ENCODE peak calls at places on chromosomes 7 and 10, in seven cellular contexts. One of them, this sample, is unnamed.

GRCh38 chr10:97499561-97500296 is 1.0 kb downstream of the UBTD1 start:
- DNase-seq in A549: peak
- DNase-seq in Calu3: peak
- DNase-seq in neural crest cell: peak
- DNase-seq in HT1080: peak
- DNase-seq in stimulated activated CD8-positive, alpha-beta memory T cell treated with anti-CD3 and anti-CD28 coated beads, Interleukin-2, amount 100 ng/mL, for 48 hours: peak
- DNase-seq in esophagus muscularis mucosa: peak
- DNase-seq in this sample: peak

GRCh38 chr7:155851892-155852291 is 39.6 kb upstream of the SHH start:
- DNase-seq in HT1080: no peak
- DNase-seq in Calu3: no peak
- DNase-seq in A549: no peak
- DNase-seq in stimulated activated CD8-positive, alpha-beta memory T cell treated with anti-CD3 and anti-CD28 coated beads, Interleukin-2, amount 100 ng/mL, for 48 hours: no peak
- DNase-seq in neural crest cell: no peak
- DNase-seq in esophagus muscularis mucosa: peak
- DNase-seq in this sample: no peak

GRCh38 chr10:33600381-33600780 is 265.9 kb upstream of the NRP1 start:
- DNase-seq in neural crest cell: no peak
- DNase-seq in HT1080: peak
- DNase-seq in Calu3: peak
- DNase-seq in A549: no peak
- DNase-seq in stimulated activated CD8-positive, alpha-beta memory T cell treated with anti-CD3 and anti-CD28 coated beads, Interleukin-2, amount 100 ng/mL, for 48 hours: no peak
- DNase-seq in esophagus muscularis mucosa: no peak
- DNase-seq in this sample: no peak

GRCh38 chr7:82562716-82563404 is 119.3 kb upstream of the CACNA2D1 start:
- DNase-seq in stimulated activated CD8-positive, alpha-beta memory T cell treated with anti-CD3 and anti-CD28 coated beads, Interleukin-2, amount 100 ng/mL, for 48 hours: no peak
- DNase-seq in A549: no peak
- DNase-seq in Calu3: no peak
- DNase-seq in HT1080: peak
- DNase-seq in esophagus muscularis mucosa: no peak
- DNase-seq in neural crest cell: no peak
- DNase-seq in this sample: no peak

GRCh38 chr10:70433581-70434280 is 7.8 kb downstream of the NODAL start:
- DNase-seq in esophagus muscularis mucosa: no peak
- DNase-seq in neural crest cell: no peak
- DNase-seq in A549: no peak
- DNase-seq in HT1080: no peak
- DNase-seq in Calu3: no peak
- DNase-seq in stimulated activated CD8-positive, alpha-beta memory T cell treated with anti-CD3 and anti-CD28 coated beads, Interleukin-2, amount 100 ng/mL, for 48 hours: no peak
- DNase-seq in this sample: no peak

GRCh38 chr10:71998119-71998839 is 34.1 kb downstream of the CHST3 start:
- DNase-seq in A549: no peak
- DNase-seq in HT1080: no peak
- DNase-seq in esophagus muscularis mucosa: no peak
- DNase-seq in neural crest cell: no peak
- DNase-seq in stimulated activated CD8-positive, alpha-beta memory T cell treated with anti-CD3 and anti-CD28 coated beads, Interleukin-2, amount 100 ng/mL, for 48 hours: no peak
- DNase-seq in Calu3: no peak
- DNase-seq in this sample: peak

GRCh38 chr7:27482219-27482618 is 180.5 kb downstream of the HIBADH start:
- DNase-seq in HT1080: no peak
- DNase-seq in A549: no peak
- DNase-seq in Calu3: no peak
- DNase-seq in esophagus muscularis mucosa: no peak
- DNase-seq in stimulated activated CD8-positive, alpha-beta memory T cell treated with anti-CD3 and anti-CD28 coated beads, Interleukin-2, amount 100 ng/mL, for 48 hours: no peak
- DNase-seq in neural crest cell: no peak
- DNase-seq in this sample: no peak

GRCh38 chr7:64045301-64046040 is at the start of gene ZNF727:
- DNase-seq in neural crest cell: no peak
- DNase-seq in A549: no peak
- DNase-seq in esophagus muscularis mucosa: no peak
- DNase-seq in HT1080: no peak
- DNase-seq in stimulated activated CD8-positive, alpha-beta memory T cell treated with anti-CD3 and anti-CD28 coated beads, Interleukin-2, amount 100 ng/mL, for 48 hours: no peak
- DNase-seq in Calu3: no peak
- DNase-seq in this sample: peak

GRCh38 chr10:25902002-25902401 is 32.0 kb upstream of the MYO3A start:
- DNase-seq in esophagus muscularis mucosa: no peak
- DNase-seq in Calu3: no peak
- DNase-seq in A549: no peak
- DNase-seq in HT1080: no peak
- DNase-seq in neural crest cell: no peak
- DNase-seq in stimulated activated CD8-positive, alpha-beta memory T cell treated with anti-CD3 and anti-CD28 coated beads, Interleukin-2, amount 100 ng/mL, for 48 hours: no peak
- DNase-seq in this sample: no peak

GRCh38 chr10:72315611-72316385 is 38.9 kb downstream of the DNAJB12 start:
- DNase-seq in HT1080: peak
- DNase-seq in A549: no peak
- DNase-seq in Calu3: peak
- DNase-seq in neural crest cell: no peak
- DNase-seq in esophagus muscularis mucosa: no peak
- DNase-seq in stimulated activated CD8-positive, alpha-beta memory T cell treated with anti-CD3 and anti-CD28 coated beads, Interleukin-2, amount 100 ng/mL, for 48 hours: no peak
- DNase-seq in this sample: peak

GRCh38 chr10:51667992-51668689 is 31.3 kb downstream of the CSTF2T start:
- DNase-seq in esophagus muscularis mucosa: no peak
- DNase-seq in Calu3: no peak
- DNase-seq in A549: no peak
- DNase-seq in HT1080: peak
- DNase-seq in neural crest cell: no peak
- DNase-seq in stimulated activated CD8-positive, alpha-beta memory T cell treated with anti-CD3 and anti-CD28 coated beads, Interleukin-2, amount 100 ng/mL, for 48 hours: no peak
- DNase-seq in this sample: no peak

GRCh38 chr10:79384773-79385391 is 37.6 kb downstream of the PPIF start:
- DNase-seq in esophagus muscularis mucosa: peak
- DNase-seq in neural crest cell: peak
- DNase-seq in A549: no peak
- DNase-seq in Calu3: no peak
- DNase-seq in stimulated activated CD8-positive, alpha-beta memory T cell treated with anti-CD3 and anti-CD28 coated beads, Interleukin-2, amount 100 ng/mL, for 48 hours: no peak
- DNase-seq in HT1080: no peak
- DNase-seq in this sample: no peak

GRCh38 chr7:94089806-94090205 is 85.7 kb upstream of the BET1 start:
- DNase-seq in stimulated activated CD8-positive, alpha-beta memory T cell treated with anti-CD3 and anti-CD28 coated beads, Interleukin-2, amount 100 ng/mL, for 48 hours: no peak
- DNase-seq in A549: no peak
- DNase-seq in Calu3: no peak
- DNase-seq in neural crest cell: no peak
- DNase-seq in HT1080: no peak
- DNase-seq in esophagus muscularis mucosa: no peak
- DNase-seq in this sample: no peak

GRCh38 chr7:12821746-12822145 is 134.3 kb downstream of the ARL4A start:
- DNase-seq in Calu3: no peak
- DNase-seq in neural crest cell: no peak
- DNase-seq in esophagus muscularis mucosa: no peak
- DNase-seq in A549: no peak
- DNase-seq in HT1080: no peak
- DNase-seq in stimulated activated CD8-positive, alpha-beta memory T cell treated with anti-CD3 and anti-CD28 coated beads, Interleukin-2, amount 100 ng/mL, for 48 hours: no peak
- DNase-seq in this sample: no peak

GRCh38 chr7:511476-512145 is 8.0 kb downstream of the PDGFA start:
- DNase-seq in A549: no peak
- DNase-seq in stimulated activated CD8-positive, alpha-beta memory T cell treated with anti-CD3 and anti-CD28 coated beads, Interleukin-2, amount 100 ng/mL, for 48 hours: no peak
- DNase-seq in neural crest cell: no peak
- DNase-seq in HT1080: no peak
- DNase-seq in esophagus muscularis mucosa: no peak
- DNase-seq in Calu3: no peak
- DNase-seq in this sample: no peak

GRCh38 chr10:75404335-75405200 is 3.0 kb upstream of the ZNF503 start:
- DNase-seq in A549: no peak
- DNase-seq in neural crest cell: peak
- DNase-seq in Calu3: peak
- DNase-seq in HT1080: no peak
- DNase-seq in esophagus muscularis mucosa: no peak
- DNase-seq in stimulated activated CD8-positive, alpha-beta memory T cell treated with anti-CD3 and anti-CD28 coated beads, Interleukin-2, amount 100 ng/mL, for 48 hours: no peak
- DNase-seq in this sample: peak

GRCh38 chr10:46525824-46526681 is 30.4 kb downstream of the GPRIN2 start:
- DNase-seq in A549: no peak
- DNase-seq in Calu3: no peak
- DNase-seq in esophagus muscularis mucosa: no peak
- DNase-seq in neural crest cell: no peak
- DNase-seq in HT1080: no peak
- DNase-seq in stimulated activated CD8-positive, alpha-beta memory T cell treated with anti-CD3 and anti-CD28 coated beads, Interleukin-2, amount 100 ng/mL, for 48 hours: no peak
- DNase-seq in this sample: no peak

GRCh38 chr7:70506463-70506862 is 625.5 kb upstream of the GALNT17 start:
- DNase-seq in A549: no peak
- DNase-seq in Calu3: no peak
- DNase-seq in HT1080: peak
- DNase-seq in esophagus muscularis mucosa: no peak
- DNase-seq in stimulated activated CD8-positive, alpha-beta memory T cell treated with anti-CD3 and anti-CD28 coated beads, Interleukin-2, amount 100 ng/mL, for 48 hours: no peak
- DNase-seq in neural crest cell: peak
- DNase-seq in this sample: no peak

GRCh38 chr7:57404343-57404966 is 45.5 kb upstream of the ZNF716 start:
- DNase-seq in neural crest cell: no peak
- DNase-seq in A549: no peak
- DNase-seq in Calu3: no peak
- DNase-seq in stimulated activated CD8-positive, alpha-beta memory T cell treated with anti-CD3 and anti-CD28 coated beads, Interleukin-2, amount 100 ng/mL, for 48 hours: no peak
- DNase-seq in HT1080: no peak
- DNase-seq in esophagus muscularis mucosa: no peak
- DNase-seq in this sample: no peak

GRCh38 chr7:99238558-99239341 is 30.8 kb upstream of the KPNA7 start:
- DNase-seq in stimulated activated CD8-positive, alpha-beta memory T cell treated with anti-CD3 and anti-CD28 coated beads, Interleukin-2, amount 100 ng/mL, for 48 hours: no peak
- DNase-seq in A549: no peak
- DNase-seq in esophagus muscularis mucosa: no peak
- DNase-seq in neural crest cell: no peak
- DNase-seq in HT1080: no peak
- DNase-seq in Calu3: no peak
- DNase-seq in this sample: no peak

GRCh38 chr10:96124230-96125141 is 5.6 kb upstream of the ZNF518A start:
- DNase-seq in A549: peak
- DNase-seq in Calu3: peak
- DNase-seq in HT1080: peak
- DNase-seq in esophagus muscularis mucosa: no peak
- DNase-seq in stimulated activated CD8-positive, alpha-beta memory T cell treated with anti-CD3 and anti-CD28 coated beads, Interleukin-2, amount 100 ng/mL, for 48 hours: no peak
- DNase-seq in neural crest cell: peak
- DNase-seq in this sample: peak

GRCh38 chr7:65554-65953 is 126.8 kb upstream of the FAM20C start:
- DNase-seq in esophagus muscularis mucosa: no peak
- DNase-seq in HT1080: no peak
- DNase-seq in neural crest cell: no peak
- DNase-seq in stimulated activated CD8-positive, alpha-beta memory T cell treated with anti-CD3 and anti-CD28 coated beads, Interleukin-2, amount 100 ng/mL, for 48 hours: no peak
- DNase-seq in Calu3: no peak
- DNase-seq in A549: no peak
- DNase-seq in this sample: peak

GRCh38 chr7:14598978-14599377 is 303.6 kb downstream of the DGKB start:
- DNase-seq in esophagus muscularis mucosa: no peak
- DNase-seq in HT1080: no peak
- DNase-seq in stimulated activated CD8-positive, alpha-beta memory T cell treated with anti-CD3 and anti-CD28 coated beads, Interleukin-2, amount 100 ng/mL, for 48 hours: no peak
- DNase-seq in Calu3: no peak
- DNase-seq in neural crest cell: no peak
- DNase-seq in A549: no peak
- DNase-seq in this sample: no peak

GRCh38 chr7:130941322-130942210 is 207.6 kb upstream of the KLF14 start:
- DNase-seq in A549: peak
- DNase-seq in Calu3: peak
- DNase-seq in HT1080: peak
- DNase-seq in esophagus muscularis mucosa: no peak
- DNase-seq in stimulated activated CD8-positive, alpha-beta memory T cell treated with anti-CD3 and anti-CD28 coated beads, Interleukin-2, amount 100 ng/mL, for 48 hours: no peak
- DNase-seq in neural crest cell: no peak
- DNase-seq in this sample: peak

GRCh38 chr7:100127866-100128601 is 1.3 kb downstream of the MBLAC1 start:
- DNase-seq in Calu3: no peak
- DNase-seq in neural crest cell: peak
- DNase-seq in HT1080: no peak
- DNase-seq in esophagus muscularis mucosa: no peak
- DNase-seq in stimulated activated CD8-positive, alpha-beta memory T cell treated with anti-CD3 and anti-CD28 coated beads, Interleukin-2, amount 100 ng/mL, for 48 hours: no peak
- DNase-seq in A549: no peak
- DNase-seq in this sample: no peak

GRCh38 chr7:55526329-55526728 is 46.0 kb downstream of the VOPP1 start:
- DNase-seq in stimulated activated CD8-positive, alpha-beta memory T cell treated with anti-CD3 and anti-CD28 coated beads, Interleukin-2, amount 100 ng/mL, for 48 hours: no peak
- DNase-seq in neural crest cell: no peak
- DNase-seq in HT1080: no peak
- DNase-seq in A549: no peak
- DNase-seq in Calu3: no peak
- DNase-seq in esophagus muscularis mucosa: no peak
- DNase-seq in this sample: no peak

GRCh38 chr10:124696446-124697392 is 47.5 kb downstream of the FAM53B start:
- DNase-seq in neural crest cell: no peak
- DNase-seq in stimulated activated CD8-positive, alpha-beta memory T cell treated with anti-CD3 and anti-CD28 coated beads, Interleukin-2, amount 100 ng/mL, for 48 hours: no peak
- DNase-seq in HT1080: no peak
- DNase-seq in A549: no peak
- DNase-seq in Calu3: no peak
- DNase-seq in esophagus muscularis mucosa: no peak
- DNase-seq in this sample: no peak

GRCh38 chr7:157740251-157740650 is 403.4 kb downstream of the DNAJB6 start:
- DNase-seq in neural crest cell: no peak
- DNase-seq in Calu3: no peak
- DNase-seq in esophagus muscularis mucosa: no peak
- DNase-seq in HT1080: no peak
- DNase-seq in stimulated activated CD8-positive, alpha-beta memory T cell treated with anti-CD3 and anti-CD28 coated beads, Interleukin-2, amount 100 ng/mL, for 48 hours: no peak
- DNase-seq in A549: no peak
- DNase-seq in this sample: no peak

GRCh38 chr7:67489881-67490280 is 493.2 kb downstream of the TYW1 start:
- DNase-seq in A549: no peak
- DNase-seq in Calu3: no peak
- DNase-seq in stimulated activated CD8-positive, alpha-beta memory T cell treated with anti-CD3 and anti-CD28 coated beads, Interleukin-2, amount 100 ng/mL, for 48 hours: no peak
- DNase-seq in neural crest cell: no peak
- DNase-seq in HT1080: peak
- DNase-seq in esophagus muscularis mucosa: no peak
- DNase-seq in this sample: no peak

GRCh38 chr7:23685770-23686169 is 5.8 kb downstream of the FAM221A start:
- DNase-seq in HT1080: no peak
- DNase-seq in neural crest cell: no peak
- DNase-seq in stimulated activated CD8-positive, alpha-beta memory T cell treated with anti-CD3 and anti-CD28 coated beads, Interleukin-2, amount 100 ng/mL, for 48 hours: no peak
- DNase-seq in Calu3: peak
- DNase-seq in A549: no peak
- DNase-seq in esophagus muscularis mucosa: no peak
- DNase-seq in this sample: no peak

GRCh38 chr7:22356855-22357310 is at the start of gene RAPGEF5:
- DNase-seq in Calu3: peak
- DNase-seq in stimulated activated CD8-positive, alpha-beta memory T cell treated with anti-CD3 and anti-CD28 coated beads, Interleukin-2, amount 100 ng/mL, for 48 hours: no peak
- DNase-seq in neural crest cell: peak
- DNase-seq in HT1080: no peak
- DNase-seq in esophagus muscularis mucosa: no peak
- DNase-seq in A549: peak
- DNase-seq in this sample: peak

GRCh38 chr10:113616244-113617074 is 47.4 kb downstream of the NRAP start:
- DNase-seq in neural crest cell: peak
- DNase-seq in esophagus muscularis mucosa: no peak
- DNase-seq in HT1080: no peak
- DNase-seq in Calu3: no peak
- DNase-seq in A549: peak
- DNase-seq in stimulated activated CD8-positive, alpha-beta memory T cell treated with anti-CD3 and anti-CD28 coated beads, Interleukin-2, amount 100 ng/mL, for 48 hours: no peak
- DNase-seq in this sample: no peak

GRCh38 chr7:34143397-34143796 is 238.1 kb downstream of the BMPER start:
- DNase-seq in Calu3: no peak
- DNase-seq in stimulated activated CD8-positive, alpha-beta memory T cell treated with anti-CD3 and anti-CD28 coated beads, Interleukin-2, amount 100 ng/mL, for 48 hours: no peak
- DNase-seq in neural crest cell: no peak
- DNase-seq in A549: no peak
- DNase-seq in HT1080: no peak
- DNase-seq in esophagus muscularis mucosa: no peak
- DNase-seq in this sample: no peak

GRCh38 chr10:65213170-65213569 is 1692.0 kb downstream of the REEP3 start:
- DNase-seq in Calu3: no peak
- DNase-seq in A549: no peak
- DNase-seq in esophagus muscularis mucosa: no peak
- DNase-seq in neural crest cell: no peak
- DNase-seq in stimulated activated CD8-positive, alpha-beta memory T cell treated with anti-CD3 and anti-CD28 coated beads, Interleukin-2, amount 100 ng/mL, for 48 hours: no peak
- DNase-seq in HT1080: no peak
- DNase-seq in this sample: no peak

GRCh38 chr7:1567893-1568292 is 1.9 kb downstream of the PSMG3 start:
- DNase-seq in neural crest cell: no peak
- DNase-seq in Calu3: no peak
- DNase-seq in esophagus muscularis mucosa: no peak
- DNase-seq in HT1080: no peak
- DNase-seq in stimulated activated CD8-positive, alpha-beta memory T cell treated with anti-CD3 and anti-CD28 coated beads, Interleukin-2, amount 100 ng/mL, for 48 hours: no peak
- DNase-seq in A549: no peak
- DNase-seq in this sample: no peak

GRCh38 chr7:157737151-157738063 is 400.6 kb downstream of the DNAJB6 start:
- DNase-seq in neural crest cell: no peak
- DNase-seq in Calu3: no peak
- DNase-seq in stimulated activated CD8-positive, alpha-beta memory T cell treated with anti-CD3 and anti-CD28 coated beads, Interleukin-2, amount 100 ng/mL, for 48 hours: no peak
- DNase-seq in A549: no peak
- DNase-seq in esophagus muscularis mucosa: no peak
- DNase-seq in HT1080: no peak
- DNase-seq in this sample: no peak

GRCh38 chr7:22251284-22251683 is 105.7 kb downstream of the RAPGEF5 start:
- DNase-seq in stimulated activated CD8-positive, alpha-beta memory T cell treated with anti-CD3 and anti-CD28 coated beads, Interleukin-2, amount 100 ng/mL, for 48 hours: no peak
- DNase-seq in HT1080: no peak
- DNase-seq in Calu3: no peak
- DNase-seq in A549: no peak
- DNase-seq in esophagus muscularis mucosa: no peak
- DNase-seq in neural crest cell: no peak
- DNase-seq in this sample: peak

GRCh38 chr7:134752006-134752760 is 27.3 kb upstream of the CALD1 start:
- DNase-seq in A549: no peak
- DNase-seq in neural crest cell: no peak
- DNase-seq in esophagus muscularis mucosa: peak
- DNase-seq in Calu3: no peak
- DNase-seq in HT1080: peak
- DNase-seq in stimulated activated CD8-positive, alpha-beta memory T cell treated with anti-CD3 and anti-CD28 coated beads, Interleukin-2, amount 100 ng/mL, for 48 hours: no peak
- DNase-seq in this sample: no peak